ENCODE peak calls at places on chromosomes 1 and 21, in nine cellular contexts. Z, B, D, R, Q, M, J, Y and E are unnamed samples.

GRCh38 chr21:32412162-32412997 is at the start of gene EVA1C:
- DNase-seq in D (no peak), M (peak), Y (peak), B (peak), J (peak), R (peak), Z (peak), Q (peak), E (peak)

GRCh38 chr1:181089017-181089776 is 697 bp downstream of the IER5 start:
- DNase-seq in Y (peak), D (no peak), Q (peak), J (peak), R (peak), Z (no peak), M (peak), B (no peak), E (peak)

GRCh38 chr1:32266926-32267645 is 16.0 kb downstream of the LCK start:
- DNase-seq in Y (no peak), Z (no peak), B (no peak), D (no peak), Q (no peak), R (no peak), J (no peak), M (no peak), E (no peak)

GRCh38 chr1:93672069-93672468 is 9.6 kb downstream of the BCAR3 start:
- DNase-seq in Y (peak), J (no peak), R (peak), Z (no peak), B (peak), M (peak), Q (peak), D (no peak), E (peak)

GRCh38 chr1:247373721-247374141 is 42.1 kb upstream of the ZNF496 start:
- DNase-seq in Y (peak), M (peak), Z (no peak), D (no peak), Q (peak), J (no peak), B (no peak), R (peak), E (peak)

GRCh38 chr1:93878501-93878888 is 511 bp downstream of the DNTTIP2 start:
- DNase-seq in Z (peak), B (peak), J (peak), Q (peak), R (no peak), M (peak), D (no peak), Y (peak), E (peak)

GRCh38 chr1:3695326-3696217 is 43.3 kb downstream of the TP73 start:
- DNase-seq in Z (no peak), R (peak), J (no peak), Y (peak), B (peak), Q (peak), M (peak), D (no peak), E (peak)

GRCh38 chr1:50080904-50081586 is 27.7 kb upstream of the ELAVL4 start:
- DNase-seq in B (peak), R (no peak), M (peak), J (no peak), Q (no peak), Y (no peak), Z (no peak), D (no peak), E (no peak)

GRCh38 chr1:197521118-197521739 is 253.2 kb downstream of the CRB1 start:
- DNase-seq in D (no peak), Y (no peak), R (no peak), B (peak), J (no peak), Q (peak), Z (no peak), M (peak), E (no peak)

GRCh38 chr1:182114627-182115023 is 53.1 kb upstream of the ZNF648 start:
- DNase-seq in Z (no peak), B (no peak), J (no peak), D (no peak), Q (peak), M (no peak), Y (no peak), R (no peak), E (no peak)

GRCh38 chr1:192186197-192186596 is 27.9 kb downstream of the RGS18 start:
- DNase-seq in Y (no peak), D (no peak), J (no peak), B (no peak), M (no peak), R (no peak), Q (no peak), Z (no peak), E (no peak)

GRCh38 chr1:205812878-205813754 is at the start of gene SLC41A1:
- DNase-seq in R (peak), D (peak), B (peak), Q (peak), Z (peak), J (peak), M (peak), Y (peak), E (peak)

GRCh38 chr1:157948547-157949152 is 44.8 kb upstream of the KIRREL1 start:
- DNase-seq in D (no peak), Q (no peak), Z (no peak), Y (peak), B (peak), J (no peak), M (no peak), R (no peak), E (no peak)

GRCh38 chr1:62601412-62601971 is 4.2 kb downstream of the ANGPTL3 start:
- DNase-seq in R (no peak), M (no peak), Q (no peak), Z (no peak), B (no peak), J (no peak), Y (no peak), D (no peak), E (no peak)

GRCh38 chr1:56095924-56096655 is 483.3 kb downstream of the PLPP3 start:
- DNase-seq in R (no peak), M (peak), Z (no peak), Y (peak), D (no peak), B (no peak), Q (no peak), J (peak), E (no peak)

GRCh38 chr1:90045853-90046563 is 51.1 kb downstream of the ZNF326 start:
- DNase-seq in B (peak), Z (no peak), R (no peak), Y (no peak), Q (peak), D (no peak), J (no peak), M (no peak), E (no peak)

GRCh38 chr1:218748071-218748470 is 402.9 kb downstream of the TGFB2 start:
- DNase-seq in Y (no peak), M (no peak), Z (no peak), R (no peak), D (no peak), B (no peak), Q (no peak), J (no peak), E (no peak)

GRCh38 chr1:172699111-172699510 is 40.2 kb downstream of the FASLG start:
- DNase-seq in Y (peak), M (peak), J (no peak), R (no peak), Q (no peak), D (peak), Z (no peak), B (no peak), E (no peak)

GRCh38 chr1:119225270-119225669 is 84.8 kb upstream of the WARS2 start:
- DNase-seq in Z (no peak), Q (no peak), D (no peak), B (no peak), M (no peak), R (no peak), J (no peak), Y (no peak), E (no peak)

GRCh38 chr1:119226880-119227279 is 86.4 kb upstream of the WARS2 start:
- DNase-seq in B (no peak), R (no peak), Z (no peak), M (no peak), J (no peak), Y (no peak), D (no peak), Q (no peak), E (no peak)

GRCh38 chr1:119228318-119228717 is 87.9 kb upstream of the WARS2 start:
- DNase-seq in R (no peak), J (no peak), Z (no peak), B (no peak), D (no peak), Y (no peak), M (no peak), Q (no peak), E (no peak)

GRCh38 chr1:119227446-119227845 is 87.0 kb upstream of the WARS2 start:
- DNase-seq in J (no peak), Y (no peak), B (no peak), Z (no peak), M (no peak), D (no peak), Q (no peak), R (no peak), E (no peak)

GRCh38 chr1:119225831-119226230 is 85.4 kb upstream of the WARS2 start:
- DNase-seq in R (no peak), M (no peak), Q (no peak), D (no peak), Z (no peak), J (no peak), B (no peak), Y (no peak), E (no peak)
- TF ChIP-seq CTCF in R (no peak), M (no peak), Q (peak), D (peak), Z (no peak), J (no peak), B (no peak), Y (no peak), E (no peak)

GRCh38 chr1:1907098-1907736 is 7.8 kb upstream of the CALML6 start:
- DNase-seq in J (peak), Z (no peak), Q (no peak), B (no peak), Y (peak), M (no peak), R (peak), D (peak), E (peak)
- H3K27ac ChIP-seq in J (no peak), Z (no peak), Q (no peak), B (peak), Y (no peak), M (peak), R (no peak), D (peak), E (peak)

DNA sequence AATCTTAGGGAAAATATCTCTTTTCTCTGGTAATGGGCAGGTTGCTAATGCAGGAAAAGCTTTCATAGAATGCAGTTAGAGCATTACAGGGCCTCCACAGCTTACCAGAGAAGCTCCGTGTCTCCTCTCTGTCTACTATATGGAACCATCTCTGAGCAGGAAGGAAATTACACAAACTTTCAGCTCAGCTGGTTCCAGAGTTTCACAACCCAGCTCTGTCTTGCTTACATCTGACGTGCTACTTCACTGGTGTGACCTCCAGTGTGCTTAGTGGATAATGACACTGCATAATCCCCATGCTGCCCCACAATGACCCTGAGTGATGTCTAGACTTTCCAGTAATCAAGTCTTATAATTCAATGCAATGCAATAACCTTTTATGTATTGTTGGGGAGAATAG is 4.3 kb upstream of the FGGY start:
- DNase-seq in Y (peak), R (no peak), D (peak), M (peak), B (peak), Q (no peak), Z (no peak), J (peak), E (peak)
- TF ChIP-seq POLR2A in Y (no peak), R (no peak), D (no peak), M (peak), B (no peak), Q (no peak), Z (no peak), J (no peak), E (no peak)

GRCh38 chr1:29117381-29117780 is 6.3 kb downstream of the TMEM200B start:
- DNase-seq in Q (no peak), B (no peak), Y (no peak), Z (no peak), R (no peak), D (no peak), J (no peak), M (no peak), E (no peak)
- TF ChIP-seq CTCF in Q (no peak), B (no peak), Y (no peak), Z (no peak), R (peak), D (no peak), J (no peak), M (no peak), E (no peak)

DNA sequence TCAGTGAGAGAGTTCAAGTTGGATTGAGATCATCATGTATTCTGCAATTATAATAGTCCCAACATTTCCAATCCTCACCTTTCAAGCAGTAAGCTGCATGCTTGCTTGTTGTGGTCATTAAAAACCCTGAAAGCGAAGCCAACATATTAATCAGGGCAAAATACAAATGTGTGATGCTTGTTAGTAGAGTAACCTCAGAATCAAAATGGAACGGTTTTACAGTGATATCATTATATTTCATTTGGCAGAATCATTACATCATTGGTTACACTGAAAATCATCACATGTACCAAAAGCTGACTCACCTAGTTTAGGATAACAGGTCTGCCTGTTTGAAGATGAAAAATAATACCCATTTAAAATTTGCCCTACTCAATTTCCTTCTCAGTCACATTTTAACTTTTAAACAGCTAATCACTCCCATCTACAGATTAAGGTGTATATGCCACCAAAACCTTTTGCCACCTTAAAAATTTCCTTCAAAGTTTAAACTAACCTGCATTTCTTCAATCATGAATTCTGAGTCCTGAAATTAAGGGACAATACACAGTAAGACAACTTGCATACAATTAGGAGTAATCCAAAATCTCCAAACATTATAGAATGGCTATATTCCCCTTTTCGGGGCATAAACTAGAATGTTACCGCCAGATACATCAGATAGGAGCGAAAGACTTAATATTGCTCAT is 3.5 kb downstream of the GAS5 start:
- DNase-seq in Y (no peak), J (no peak), D (no peak), M (no peak), B (no peak), Q (no peak), Z (no peak), R (no peak), E (no peak)
- H3K27ac ChIP-seq in Y (no peak), J (no peak), D (no peak), M (no peak), B (peak), Q (peak), Z (no peak), R (no peak), E (no peak)

DNA sequence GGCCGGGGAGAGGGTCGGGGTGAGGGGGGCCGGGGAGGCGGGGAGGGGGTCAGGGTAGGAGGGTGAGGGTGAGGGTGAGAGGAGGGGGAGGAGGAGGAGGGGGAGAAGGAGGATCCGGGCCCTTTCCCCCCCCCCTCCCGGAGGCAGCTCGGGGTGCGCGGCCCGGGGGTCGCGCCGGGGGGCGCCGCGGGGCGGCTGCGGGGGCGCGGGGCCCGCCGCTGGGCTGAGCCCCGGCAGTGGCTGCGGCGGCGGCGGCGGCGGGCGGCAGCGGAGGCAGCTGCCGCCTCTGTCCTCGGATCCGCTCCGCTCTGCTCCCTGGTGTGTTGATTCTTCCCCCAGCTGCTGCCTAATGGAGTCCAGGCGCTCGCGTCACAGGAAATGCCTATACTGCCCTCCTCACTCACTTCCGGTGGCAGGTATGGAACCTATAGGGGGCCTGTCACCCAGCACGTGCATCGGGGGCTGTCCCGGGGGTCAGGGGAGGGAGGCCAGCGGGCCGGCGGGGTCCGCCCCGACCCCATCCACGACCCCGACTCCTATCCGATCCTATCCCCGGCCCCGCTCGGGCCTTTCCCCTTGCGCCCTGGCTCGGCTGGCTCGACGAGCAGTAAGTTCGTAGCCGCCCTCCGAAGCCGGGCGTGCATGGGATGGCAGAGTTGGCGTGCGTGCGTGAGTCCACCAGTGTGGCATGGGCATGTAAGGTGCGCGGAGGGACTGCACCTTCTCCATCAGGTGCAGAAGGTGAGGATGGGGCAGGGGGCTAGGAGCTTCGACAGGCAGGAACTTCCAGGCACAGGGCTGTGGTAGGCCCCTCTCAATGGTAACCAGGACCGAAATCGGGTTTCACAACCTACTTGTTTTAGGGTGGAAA is at the start of gene WDR26:
- DNase-seq in D (peak), R (peak), B (peak), Z (peak), M (peak), Q (peak), J (peak), Y (peak), E (peak)
- TF ChIP-seq POLR2A in D (peak), R (peak), B (peak), Z (peak), M (peak), Q (peak), J (no peak), Y (peak), E (no peak)

DNA sequence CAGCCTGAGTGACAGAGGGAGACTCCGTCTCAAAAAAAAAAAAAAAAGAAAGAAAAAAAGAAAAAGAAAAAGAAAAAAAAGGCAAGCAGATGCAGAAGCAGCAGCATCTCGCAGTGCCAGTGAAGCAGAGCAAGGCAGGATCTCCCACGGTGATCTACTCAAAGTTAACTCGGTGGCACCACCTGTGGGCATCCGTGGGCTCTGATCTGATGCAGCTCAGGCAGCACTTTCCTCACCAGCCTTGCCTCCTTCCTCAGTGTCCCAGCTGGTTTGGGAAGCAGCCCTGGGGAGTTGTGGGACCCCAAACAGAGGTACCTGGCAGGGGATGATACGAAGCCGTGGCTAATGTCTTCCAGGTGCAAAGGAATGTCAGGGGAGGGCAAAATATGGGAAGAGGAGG is 104.3 kb upstream of the KRTAP19-8 start:
- DNase-seq in Q (no peak), M (no peak), Z (no peak), J (no peak), B (no peak), R (no peak), D (no peak), Y (no peak), E (no peak)
- TF ChIP-seq CTCF in Q (no peak), M (no peak), Z (no peak), J (no peak), B (no peak), R (no peak), D (peak), Y (no peak), E (no peak)